ENCODE peak calls at places on chromosomes 2 and 18, in nine cellular contexts. Z, M, S, R, G, B, Y, O and J are unnamed samples.

GRCh38 chr2:136424112-136424511 is 306.2 kb upstream of the CXCR4 start:
- DNase-seq in Z (no peak), M (no peak), S (no peak), R (peak), G (no peak), B (no peak), Y (no peak), O (no peak), J (no peak)

GRCh38 chr18:63098014-63098981 is 221.3 kb downstream of the BCL2 start:
- DNase-seq in Z (no peak), M (no peak), S (no peak), R (peak), G (no peak), B (no peak), Y (no peak), O (no peak), J (no peak)

GRCh38 chr18:57786038-57786437 is 17.1 kb downstream of the ATP8B1 start:
- DNase-seq in Z (no peak), M (no peak), S (peak), R (no peak), G (no peak), B (no peak), Y (no peak), O (no peak), J (no peak)

GRCh38 chr2:99462084-99462483 is 27.7 kb downstream of the REV1 start:
- DNase-seq in Z (no peak), M (no peak), S (no peak), R (no peak), G (no peak), B (no peak), Y (no peak), O (no peak), J (no peak)

GRCh38 chr2:98822301-98823164 is 91.6 kb upstream of the MGAT4A start:
- DNase-seq in Z (no peak), M (peak), S (peak), R (no peak), G (peak), B (no peak), Y (no peak), O (no peak), J (peak)

GRCh38 chr2:237723613-237724012 is 75.0 kb upstream of the RBM44 start:
- DNase-seq in Z (peak), M (peak), S (peak), R (peak), G (no peak), B (peak), Y (no peak), O (no peak), J (no peak)

GRCh38 chr18:25875574-25875973 is 214.8 kb downstream of the SS18 start:
- DNase-seq in Z (no peak), M (no peak), S (no peak), R (no peak), G (peak), B (no peak), Y (no peak), O (no peak), J (no peak)

GRCh38 chr2:130797493-130798435 is 39.0 kb upstream of the ARHGEF4 start:
- DNase-seq in Z (peak), M (peak), S (peak), R (peak), G (peak), B (peak), Y (peak), O (peak), J (peak)

GRCh38 chr2:10447300-10448207 is 573 bp downstream of the ODC1 start:
- DNase-seq in Z (no peak), M (no peak), S (peak), R (peak), G (peak), B (no peak), Y (no peak), O (no peak), J (peak)

GRCh38 chr2:30300456-30301221 is 69.3 kb downstream of the LBH start:
- DNase-seq in Z (no peak), M (no peak), S (no peak), R (no peak), G (peak), B (no peak), Y (peak), O (no peak), J (no peak)

GRCh38 chr2:86037795-86038192 is 67.9 kb downstream of the POLR1A start:
- DNase-seq in Z (no peak), M (no peak), S (peak), R (peak), G (no peak), B (no peak), Y (no peak), O (no peak), J (no peak)

GRCh38 chr18:2494921-2495320 is 76.4 kb downstream of the METTL4 start:
- DNase-seq in Z (no peak), M (no peak), S (no peak), R (no peak), G (no peak), B (no peak), Y (peak), O (no peak), J (no peak)

GRCh38 chr2:230885467-230886130 is 20.9 kb downstream of the ITM2C start:
- DNase-seq in Z (no peak), M (no peak), S (no peak), R (no peak), G (peak), B (no peak), Y (peak), O (no peak), J (no peak)

GRCh38 chr2:241836257-241836656 is 22.4 kb downstream of the PDCD1 start:
- DNase-seq in Z (no peak), M (no peak), S (peak), R (no peak), G (no peak), B (no peak), Y (no peak), O (no peak), J (no peak)

DNA sequence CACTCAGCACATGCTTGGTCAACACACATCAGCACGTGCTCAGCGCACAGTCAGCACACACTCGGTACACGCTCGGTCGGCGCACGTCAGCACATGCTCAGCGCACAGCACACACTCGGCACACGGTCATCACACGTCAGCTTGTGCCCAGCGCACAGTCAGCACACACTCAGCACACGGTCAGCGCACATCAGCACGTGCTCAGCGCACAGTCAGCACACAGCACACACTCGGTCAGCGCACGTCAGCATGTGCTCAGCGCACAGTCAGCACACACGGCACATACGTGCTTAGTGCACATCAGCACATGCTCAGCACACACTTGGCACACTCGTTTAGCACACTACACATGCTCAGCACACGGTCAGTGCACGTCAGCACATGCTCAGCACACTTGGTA is 49.7 kb upstream of the NFATC1 start:
- DNase-seq in Z (no peak), M (no peak), S (no peak), R (no peak), G (no peak), B (no peak), Y (no peak), O (no peak), J (no peak)
- TF ChIP-seq CTCF in Z (no peak), M (no peak), S (no peak), R (no peak), G (no peak), B (no peak), Y (no peak), O (no peak), J (no peak)

GRCh38 chr2:219496781-219497494 is 1.8 kb upstream of the GMPPA start:
- DNase-seq in Z (peak), M (peak), S (peak), R (no peak), G (no peak), B (no peak), Y (no peak), O (no peak), J (no peak)

GRCh38 chr2:219499555-219499954 is 864 bp downstream of the GMPPA start:
- DNase-seq in Z (no peak), M (no peak), S (no peak), R (no peak), G (no peak), B (no peak), Y (no peak), O (no peak), J (no peak)

GRCh38 chr2:219497495-219498279 is 1.0 kb upstream of the GMPPA start:
- DNase-seq in Z (peak), M (peak), S (peak), R (no peak), G (peak), B (peak), Y (no peak), O (peak), J (peak)

GRCh38 chr2:219499058-219499307 is 292 bp downstream of the GMPPA start:
- DNase-seq in Z (no peak), M (no peak), S (no peak), R (no peak), G (no peak), B (no peak), Y (no peak), O (no peak), J (no peak)

DNA sequence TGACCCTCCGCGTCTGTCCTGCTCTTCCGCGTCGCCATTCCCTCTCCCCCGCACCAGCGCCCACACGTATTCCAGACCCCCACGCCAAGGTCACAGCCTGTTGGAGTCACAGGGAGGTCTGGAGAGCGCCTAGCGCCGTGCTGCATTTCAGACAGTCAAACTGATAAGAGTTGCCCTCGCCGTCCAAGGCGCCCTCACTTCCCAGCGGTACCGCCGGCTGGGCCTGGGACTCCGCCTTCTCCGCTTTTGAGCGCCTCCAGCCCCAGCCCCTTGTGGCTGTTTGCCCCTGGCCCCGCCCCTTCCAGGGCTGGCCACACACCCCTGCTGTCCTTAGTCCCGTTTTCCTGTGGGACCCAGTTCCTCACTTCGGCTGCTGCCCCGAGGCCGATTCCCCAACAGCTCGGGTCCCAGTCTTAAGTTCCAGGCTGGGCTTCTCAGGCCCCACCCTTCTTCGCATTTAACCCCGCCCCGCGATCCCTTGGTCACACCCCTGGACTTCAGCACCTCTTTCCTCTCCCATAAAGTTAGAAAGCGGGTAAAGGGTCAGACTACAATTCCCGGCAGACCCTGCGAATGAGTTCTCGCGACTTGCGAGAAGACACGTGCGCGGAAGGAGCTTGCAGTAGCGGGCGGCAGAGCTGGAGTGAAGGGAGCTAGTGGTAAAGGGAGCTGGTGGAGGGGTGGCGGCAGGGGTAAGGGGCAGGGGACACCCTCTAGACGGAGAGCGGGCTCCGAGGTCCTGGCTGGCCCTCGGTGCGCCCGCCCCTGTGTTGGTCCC is at the start of gene GMPPA:
- DNase-seq in Z (peak), M (peak), S (peak), R (peak), G (peak), B (peak), Y (peak), O (peak), J (peak)
- TF ChIP-seq CTCF in Z (no peak), M (peak), S (no peak), R (no peak), G (no peak), B (peak), Y (peak), O (no peak), J (peak)

GRCh38 chr2:16615246-16615645 is 50.4 kb downstream of the CYRIA start:
- DNase-seq in Z (no peak), M (no peak), S (peak), R (no peak), G (no peak), B (no peak), Y (no peak), O (no peak), J (no peak)

GRCh38 chr2:16615687-16616615 is 49.7 kb downstream of the CYRIA start:
- DNase-seq in Z (peak), M (peak), S (peak), R (no peak), G (no peak), B (no peak), Y (no peak), O (no peak), J (no peak)

GRCh38 chr2:16612490-16612889 is 53.1 kb downstream of the CYRIA start:
- DNase-seq in Z (no peak), M (no peak), S (no peak), R (no peak), G (no peak), B (no peak), Y (no peak), O (no peak), J (no peak)

GRCh38 chr2:16614314-16614860 is 51.2 kb downstream of the CYRIA start:
- DNase-seq in Z (no peak), M (no peak), S (no peak), R (no peak), G (no peak), B (no peak), Y (no peak), O (no peak), J (no peak)

DNA sequence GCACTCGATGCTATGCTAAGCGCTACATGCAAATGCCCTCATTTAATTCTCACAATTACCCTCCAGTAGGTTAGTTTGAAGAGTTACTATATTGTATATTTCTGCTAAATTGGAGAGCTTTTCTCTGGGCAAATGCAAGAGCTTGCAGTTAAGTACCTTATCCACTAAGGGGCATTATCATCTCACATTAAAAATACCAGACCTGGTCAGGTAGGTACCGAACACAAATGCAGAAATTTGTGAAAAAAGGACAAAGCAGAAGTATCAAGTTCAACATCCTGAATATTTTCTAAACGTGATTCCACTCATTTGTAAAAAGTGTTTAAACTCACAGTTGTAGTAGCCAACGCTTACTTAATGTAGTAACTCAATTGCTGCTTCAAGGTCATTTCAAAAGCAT is 52.2 kb downstream of the CYRIA start:
- DNase-seq in Z (no peak), M (no peak), S (no peak), R (peak), G (no peak), B (no peak), Y (no peak), O (no peak), J (no peak)
- TF ChIP-seq CTCF in Z (peak), M (peak), S (no peak), R (peak), G (peak), B (peak), Y (peak), O (peak), J (peak)

GRCh38 chr2:17827306-17827705 is 11.0 kb downstream of the MSGN1 start:
- DNase-seq in Z (no peak), M (no peak), S (no peak), R (no peak), G (no peak), B (no peak), Y (no peak), O (no peak), J (no peak)
- TF ChIP-seq CTCF in Z (no peak), M (no peak), S (no peak), R (no peak), G (no peak), B (no peak), Y (no peak), O (no peak), J (no peak)